ENCODE peak calls at places on chromosomes 6 and 20, in nine cellular contexts. One of them, this sample, is unnamed.
A peak's percentile ranks its signal among the peaks of the same experiment; 100 is the strongest.

GRCh38 chr6:79570129-79570801 is 33.0 kb upstream of the LCA5 start:
- DNase-seq in fibroblast of villous mesenchyme: peak; percentile 17
- DNase-seq in NCI-H2171 treated with DMSO at 0.1 percent for 48 hours: peak; percentile 77
- DNase-seq in ascending aorta: no peak
- DNase-seq in stimulated activated CD8-positive, alpha-beta memory T cell treated with anti-CD3 and anti-CD28 coated beads, Interleukin-12 subunit alpha, Interleukin-12 subunit beta, amount 100 ng/mL, for 4 hours: no peak
- DNase-seq in NCI-H1694: peak; percentile 14
- DNase-seq in HFFc6: peak; percentile 15
- DNase-seq in AG04449: no peak
- DNase-seq in T follicular helper cell: no peak
- DNase-seq in this sample: peak; percentile 53

GRCh38 chr6:12545837-12546658 is 170.5 kb upstream of the PHACTR1 start:
- DNase-seq in T follicular helper cell: no peak
- DNase-seq in ascending aorta: no peak
- DNase-seq in AG04449: no peak
- DNase-seq in fibroblast of villous mesenchyme: peak; percentile 37
- DNase-seq in NCI-H2171 treated with DMSO at 0.1 percent for 48 hours: no peak
- DNase-seq in NCI-H1694: no peak
- DNase-seq in stimulated activated CD8-positive, alpha-beta memory T cell treated with anti-CD3 and anti-CD28 coated beads, Interleukin-12 subunit alpha, Interleukin-12 subunit beta, amount 100 ng/mL, for 4 hours: no peak
- DNase-seq in HFFc6: peak; percentile 70
- DNase-seq in this sample: no peak

GRCh38 chr20:47502271-47502730 is 614 bp downstream of the NCOA3 start:
- DNase-seq in T follicular helper cell: peak; percentile 6
- DNase-seq in HFFc6: no peak
- DNase-seq in NCI-H2171 treated with DMSO at 0.1 percent for 48 hours: peak; percentile 59
- DNase-seq in AG04449: no peak
- DNase-seq in fibroblast of villous mesenchyme: peak; percentile 20
- DNase-seq in ascending aorta: no peak
- DNase-seq in NCI-H1694: no peak
- DNase-seq in stimulated activated CD8-positive, alpha-beta memory T cell treated with anti-CD3 and anti-CD28 coated beads, Interleukin-12 subunit alpha, Interleukin-12 subunit beta, amount 100 ng/mL, for 4 hours: no peak
- DNase-seq in this sample: no peak

GRCh38 chr6:26031595-26032386 is 55.4 kb upstream of the HFE start:
- DNase-seq in ascending aorta: peak; percentile 53
- DNase-seq in NCI-H2171 treated with DMSO at 0.1 percent for 48 hours: peak; percentile 99
- DNase-seq in T follicular helper cell: peak; percentile 84
- DNase-seq in AG04449: no peak
- DNase-seq in HFFc6: peak; percentile 97
- DNase-seq in fibroblast of villous mesenchyme: peak; percentile 98
- DNase-seq in stimulated activated CD8-positive, alpha-beta memory T cell treated with anti-CD3 and anti-CD28 coated beads, Interleukin-12 subunit alpha, Interleukin-12 subunit beta, amount 100 ng/mL, for 4 hours: no peak
- DNase-seq in NCI-H1694: no peak
- DNase-seq in this sample: peak; percentile 79

GRCh38 chr20:54256202-54256601 is 48.3 kb downstream of the PFDN4 start:
- DNase-seq in fibroblast of villous mesenchyme: no peak
- DNase-seq in ascending aorta: no peak
- DNase-seq in NCI-H2171 treated with DMSO at 0.1 percent for 48 hours: no peak
- DNase-seq in AG04449: no peak
- DNase-seq in stimulated activated CD8-positive, alpha-beta memory T cell treated with anti-CD3 and anti-CD28 coated beads, Interleukin-12 subunit alpha, Interleukin-12 subunit beta, amount 100 ng/mL, for 4 hours: no peak
- DNase-seq in T follicular helper cell: no peak
- DNase-seq in NCI-H1694: no peak
- DNase-seq in HFFc6: no peak
- DNase-seq in this sample: no peak

GRCh38 chr6:131061041-131061770 is 1.8 kb downstream of the EPB41L2 start:
- DNase-seq in AG04449: no peak
- DNase-seq in fibroblast of villous mesenchyme: peak; percentile 63
- DNase-seq in NCI-H1694: no peak
- DNase-seq in HFFc6: no peak
- DNase-seq in T follicular helper cell: no peak
- DNase-seq in ascending aorta: no peak
- DNase-seq in stimulated activated CD8-positive, alpha-beta memory T cell treated with anti-CD3 and anti-CD28 coated beads, Interleukin-12 subunit alpha, Interleukin-12 subunit beta, amount 100 ng/mL, for 4 hours: no peak
- DNase-seq in NCI-H2171 treated with DMSO at 0.1 percent for 48 hours: no peak
- DNase-seq in this sample: no peak

GRCh38 chr6:41408576-41408975 is 73.2 kb downstream of the NCR2 start:
- DNase-seq in stimulated activated CD8-positive, alpha-beta memory T cell treated with anti-CD3 and anti-CD28 coated beads, Interleukin-12 subunit alpha, Interleukin-12 subunit beta, amount 100 ng/mL, for 4 hours: no peak
- DNase-seq in T follicular helper cell: no peak
- DNase-seq in fibroblast of villous mesenchyme: no peak
- DNase-seq in NCI-H2171 treated with DMSO at 0.1 percent for 48 hours: no peak
- DNase-seq in HFFc6: no peak
- DNase-seq in AG04449: no peak
- DNase-seq in NCI-H1694: no peak
- DNase-seq in ascending aorta: no peak
- DNase-seq in this sample: no peak

GRCh38 chr6:31736768-31737314 is 511 bp upstream of the CLIC1 start:
- DNase-seq in ascending aorta: no peak
- DNase-seq in stimulated activated CD8-positive, alpha-beta memory T cell treated with anti-CD3 and anti-CD28 coated beads, Interleukin-12 subunit alpha, Interleukin-12 subunit beta, amount 100 ng/mL, for 4 hours: no peak
- DNase-seq in NCI-H1694: no peak
- DNase-seq in T follicular helper cell: no peak
- DNase-seq in AG04449: no peak
- DNase-seq in HFFc6: no peak
- DNase-seq in NCI-H2171 treated with DMSO at 0.1 percent for 48 hours: no peak
- DNase-seq in fibroblast of villous mesenchyme: no peak
- DNase-seq in this sample: no peak

GRCh38 chr6:15443119-15443518 is 197.2 kb downstream of the JARID2 start:
- DNase-seq in NCI-H2171 treated with DMSO at 0.1 percent for 48 hours: no peak
- DNase-seq in fibroblast of villous mesenchyme: peak; percentile 88
- DNase-seq in HFFc6: peak; percentile 79
- DNase-seq in stimulated activated CD8-positive, alpha-beta memory T cell treated with anti-CD3 and anti-CD28 coated beads, Interleukin-12 subunit alpha, Interleukin-12 subunit beta, amount 100 ng/mL, for 4 hours: no peak
- DNase-seq in ascending aorta: no peak
- DNase-seq in AG04449: peak; percentile 63
- DNase-seq in T follicular helper cell: no peak
- DNase-seq in NCI-H1694: no peak
- DNase-seq in this sample: no peak

GRCh38 chr6:132934496-132934895 is 120.1 kb downstream of the RPS12 start:
- DNase-seq in NCI-H2171 treated with DMSO at 0.1 percent for 48 hours: no peak
- DNase-seq in AG04449: no peak
- DNase-seq in HFFc6: no peak
- DNase-seq in ascending aorta: no peak
- DNase-seq in NCI-H1694: no peak
- DNase-seq in fibroblast of villous mesenchyme: no peak
- DNase-seq in T follicular helper cell: no peak
- DNase-seq in stimulated activated CD8-positive, alpha-beta memory T cell treated with anti-CD3 and anti-CD28 coated beads, Interleukin-12 subunit alpha, Interleukin-12 subunit beta, amount 100 ng/mL, for 4 hours: no peak
- DNase-seq in this sample: no peak

GRCh38 chr6:81575446-81575845 is 177.0 kb downstream of the TENT5A start:
- DNase-seq in fibroblast of villous mesenchyme: peak; percentile 96
- DNase-seq in ascending aorta: no peak
- DNase-seq in AG04449: peak; percentile 31
- DNase-seq in NCI-H1694: no peak
- DNase-seq in HFFc6: peak; percentile 30
- DNase-seq in stimulated activated CD8-positive, alpha-beta memory T cell treated with anti-CD3 and anti-CD28 coated beads, Interleukin-12 subunit alpha, Interleukin-12 subunit beta, amount 100 ng/mL, for 4 hours: no peak
- DNase-seq in T follicular helper cell: no peak
- DNase-seq in NCI-H2171 treated with DMSO at 0.1 percent for 48 hours: no peak
- DNase-seq in this sample: no peak

GRCh38 chr20:57080796-57081195 is 185.6 kb downstream of the BMP7 start:
- DNase-seq in stimulated activated CD8-positive, alpha-beta memory T cell treated with anti-CD3 and anti-CD28 coated beads, Interleukin-12 subunit alpha, Interleukin-12 subunit beta, amount 100 ng/mL, for 4 hours: no peak
- DNase-seq in fibroblast of villous mesenchyme: peak; percentile 49
- DNase-seq in HFFc6: peak; percentile 52
- DNase-seq in NCI-H1694: no peak
- DNase-seq in NCI-H2171 treated with DMSO at 0.1 percent for 48 hours: no peak
- DNase-seq in AG04449: no peak
- DNase-seq in ascending aorta: no peak
- DNase-seq in T follicular helper cell: no peak
- DNase-seq in this sample: no peak

GRCh38 chr6:53119772-53120409 is 28.8 kb downstream of the GCM1 start:
- DNase-seq in NCI-H2171 treated with DMSO at 0.1 percent for 48 hours: no peak
- DNase-seq in T follicular helper cell: no peak
- DNase-seq in NCI-H1694: no peak
- DNase-seq in HFFc6: peak; percentile 68
- DNase-seq in fibroblast of villous mesenchyme: peak; percentile 75
- DNase-seq in AG04449: no peak
- DNase-seq in stimulated activated CD8-positive, alpha-beta memory T cell treated with anti-CD3 and anti-CD28 coated beads, Interleukin-12 subunit alpha, Interleukin-12 subunit beta, amount 100 ng/mL, for 4 hours: no peak
- DNase-seq in ascending aorta: no peak
- DNase-seq in this sample: no peak

GRCh38 chr6:20400476-20401402 is 940 bp upstream of the E2F3 start:
- DNase-seq in HFFc6: peak; percentile 4
- DNase-seq in fibroblast of villous mesenchyme: peak; percentile 54
- DNase-seq in NCI-H2171 treated with DMSO at 0.1 percent for 48 hours: peak; percentile 96
- DNase-seq in T follicular helper cell: peak; percentile 24
- DNase-seq in ascending aorta: peak; percentile 23
- DNase-seq in AG04449: no peak
- DNase-seq in NCI-H1694: peak; percentile 78
- DNase-seq in stimulated activated CD8-positive, alpha-beta memory T cell treated with anti-CD3 and anti-CD28 coated beads, Interleukin-12 subunit alpha, Interleukin-12 subunit beta, amount 100 ng/mL, for 4 hours: peak; percentile 6
- DNase-seq in this sample: peak; percentile 89

GRCh38 chr20:58717278-58718091 is 24.9 kb downstream of the NPEPL1 start:
- DNase-seq in stimulated activated CD8-positive, alpha-beta memory T cell treated with anti-CD3 and anti-CD28 coated beads, Interleukin-12 subunit alpha, Interleukin-12 subunit beta, amount 100 ng/mL, for 4 hours: no peak
- DNase-seq in HFFc6: no peak
- DNase-seq in AG04449: no peak
- DNase-seq in NCI-H1694: no peak
- DNase-seq in T follicular helper cell: no peak
- DNase-seq in fibroblast of villous mesenchyme: no peak
- DNase-seq in ascending aorta: no peak
- DNase-seq in NCI-H2171 treated with DMSO at 0.1 percent for 48 hours: no peak
- DNase-seq in this sample: no peak

GRCh38 chr20:57458400-57459160 is 66.4 kb downstream of the CTCFL start:
- DNase-seq in ascending aorta: no peak
- DNase-seq in NCI-H2171 treated with DMSO at 0.1 percent for 48 hours: no peak
- DNase-seq in T follicular helper cell: no peak
- DNase-seq in HFFc6: no peak
- DNase-seq in NCI-H1694: no peak
- DNase-seq in fibroblast of villous mesenchyme: no peak
- DNase-seq in stimulated activated CD8-positive, alpha-beta memory T cell treated with anti-CD3 and anti-CD28 coated beads, Interleukin-12 subunit alpha, Interleukin-12 subunit beta, amount 100 ng/mL, for 4 hours: no peak
- DNase-seq in AG04449: no peak
- DNase-seq in this sample: peak; percentile 2

GRCh38 chr6:26020983-26021349 is 58.4 kb downstream of the TRIM38 start:
- DNase-seq in NCI-H2171 treated with DMSO at 0.1 percent for 48 hours: no peak
- DNase-seq in HFFc6: no peak
- DNase-seq in ascending aorta: no peak
- DNase-seq in NCI-H1694: no peak
- DNase-seq in AG04449: no peak
- DNase-seq in T follicular helper cell: no peak
- DNase-seq in fibroblast of villous mesenchyme: peak; percentile 77
- DNase-seq in stimulated activated CD8-positive, alpha-beta memory T cell treated with anti-CD3 and anti-CD28 coated beads, Interleukin-12 subunit alpha, Interleukin-12 subunit beta, amount 100 ng/mL, for 4 hours: no peak
- DNase-seq in this sample: no peak

GRCh38 chr6:88662163-88662580 is 301.2 kb downstream of the RNGTT start:
- DNase-seq in stimulated activated CD8-positive, alpha-beta memory T cell treated with anti-CD3 and anti-CD28 coated beads, Interleukin-12 subunit alpha, Interleukin-12 subunit beta, amount 100 ng/mL, for 4 hours: no peak
- DNase-seq in NCI-H2171 treated with DMSO at 0.1 percent for 48 hours: peak; percentile 71
- DNase-seq in HFFc6: no peak
- DNase-seq in NCI-H1694: no peak
- DNase-seq in AG04449: no peak
- DNase-seq in T follicular helper cell: no peak
- DNase-seq in fibroblast of villous mesenchyme: no peak
- DNase-seq in ascending aorta: no peak
- DNase-seq in this sample: no peak

GRCh38 chr20:22381812-22382416 is 202.5 kb downstream of the FOXA2 start:
- DNase-seq in ascending aorta: no peak
- DNase-seq in AG04449: no peak
- DNase-seq in NCI-H2171 treated with DMSO at 0.1 percent for 48 hours: no peak
- DNase-seq in fibroblast of villous mesenchyme: no peak
- DNase-seq in NCI-H1694: no peak
- DNase-seq in stimulated activated CD8-positive, alpha-beta memory T cell treated with anti-CD3 and anti-CD28 coated beads, Interleukin-12 subunit alpha, Interleukin-12 subunit beta, amount 100 ng/mL, for 4 hours: no peak
- DNase-seq in HFFc6: no peak
- DNase-seq in T follicular helper cell: no peak
- DNase-seq in this sample: no peak

GRCh38 chr20:54123587-54124180 is 50.1 kb downstream of the CYP24A1 start:
- DNase-seq in HFFc6: peak; percentile 97
- DNase-seq in T follicular helper cell: no peak
- DNase-seq in stimulated activated CD8-positive, alpha-beta memory T cell treated with anti-CD3 and anti-CD28 coated beads, Interleukin-12 subunit alpha, Interleukin-12 subunit beta, amount 100 ng/mL, for 4 hours: no peak
- DNase-seq in NCI-H2171 treated with DMSO at 0.1 percent for 48 hours: peak; percentile 90
- DNase-seq in ascending aorta: no peak
- DNase-seq in fibroblast of villous mesenchyme: peak; percentile 92
- DNase-seq in AG04449: peak; percentile 87
- DNase-seq in NCI-H1694: no peak
- DNase-seq in this sample: no peak

GRCh38 chr6:131029661-131030297 is 33.3 kb downstream of the EPB41L2 start:
- DNase-seq in fibroblast of villous mesenchyme: peak; percentile 49
- DNase-seq in T follicular helper cell: no peak
- DNase-seq in HFFc6: peak; percentile 25
- DNase-seq in NCI-H2171 treated with DMSO at 0.1 percent for 48 hours: no peak
- DNase-seq in stimulated activated CD8-positive, alpha-beta memory T cell treated with anti-CD3 and anti-CD28 coated beads, Interleukin-12 subunit alpha, Interleukin-12 subunit beta, amount 100 ng/mL, for 4 hours: no peak
- DNase-seq in ascending aorta: no peak
- DNase-seq in AG04449: no peak
- DNase-seq in NCI-H1694: no peak
- DNase-seq in this sample: no peak

GRCh38 chr6:3341467-3341866 is 82.7 kb downstream of the PSMG4 start:
- DNase-seq in NCI-H2171 treated with DMSO at 0.1 percent for 48 hours: no peak
- DNase-seq in fibroblast of villous mesenchyme: peak; percentile 43
- DNase-seq in AG04449: peak; percentile 56
- DNase-seq in NCI-H1694: no peak
- DNase-seq in HFFc6: no peak
- DNase-seq in T follicular helper cell: no peak
- DNase-seq in stimulated activated CD8-positive, alpha-beta memory T cell treated with anti-CD3 and anti-CD28 coated beads, Interleukin-12 subunit alpha, Interleukin-12 subunit beta, amount 100 ng/mL, for 4 hours: no peak
- DNase-seq in ascending aorta: no peak
- DNase-seq in this sample: no peak

GRCh38 chr20:47487175-47487917 is 14.3 kb upstream of the NCOA3 start:
- DNase-seq in NCI-H2171 treated with DMSO at 0.1 percent for 48 hours: no peak
- DNase-seq in stimulated activated CD8-positive, alpha-beta memory T cell treated with anti-CD3 and anti-CD28 coated beads, Interleukin-12 subunit alpha, Interleukin-12 subunit beta, amount 100 ng/mL, for 4 hours: peak; percentile 46
- DNase-seq in T follicular helper cell: peak; percentile 12
- DNase-seq in HFFc6: no peak
- DNase-seq in fibroblast of villous mesenchyme: peak; percentile 52
- DNase-seq in NCI-H1694: no peak
- DNase-seq in ascending aorta: no peak
- DNase-seq in AG04449: no peak
- DNase-seq in this sample: no peak

GRCh38 chr20:62381202-62381797 is 5.6 kb upstream of the RPS21 start:
- DNase-seq in HFFc6: no peak
- DNase-seq in ascending aorta: no peak
- DNase-seq in stimulated activated CD8-positive, alpha-beta memory T cell treated with anti-CD3 and anti-CD28 coated beads, Interleukin-12 subunit alpha, Interleukin-12 subunit beta, amount 100 ng/mL, for 4 hours: no peak
- DNase-seq in NCI-H1694: no peak
- DNase-seq in T follicular helper cell: no peak
- DNase-seq in AG04449: no peak
- DNase-seq in fibroblast of villous mesenchyme: peak; percentile 50
- DNase-seq in NCI-H2171 treated with DMSO at 0.1 percent for 48 hours: no peak
- DNase-seq in this sample: no peak

GRCh38 chr20:41411458-41411857 is 44.8 kb upstream of the EMILIN3 start:
- DNase-seq in NCI-H1694: no peak
- DNase-seq in AG04449: no peak
- DNase-seq in HFFc6: peak; percentile 70
- DNase-seq in NCI-H2171 treated with DMSO at 0.1 percent for 48 hours: no peak
- DNase-seq in fibroblast of villous mesenchyme: peak; percentile 54
- DNase-seq in stimulated activated CD8-positive, alpha-beta memory T cell treated with anti-CD3 and anti-CD28 coated beads, Interleukin-12 subunit alpha, Interleukin-12 subunit beta, amount 100 ng/mL, for 4 hours: no peak
- DNase-seq in T follicular helper cell: no peak
- DNase-seq in ascending aorta: no peak
- DNase-seq in this sample: no peak

GRCh38 chr6:128990349-128990748 is 107.4 kb downstream of the LAMA2 start:
- DNase-seq in fibroblast of villous mesenchyme: no peak
- DNase-seq in NCI-H1694: no peak
- DNase-seq in T follicular helper cell: no peak
- DNase-seq in ascending aorta: no peak
- DNase-seq in stimulated activated CD8-positive, alpha-beta memory T cell treated with anti-CD3 and anti-CD28 coated beads, Interleukin-12 subunit alpha, Interleukin-12 subunit beta, amount 100 ng/mL, for 4 hours: no peak
- DNase-seq in NCI-H2171 treated with DMSO at 0.1 percent for 48 hours: no peak
- DNase-seq in AG04449: no peak
- DNase-seq in HFFc6: no peak
- DNase-seq in this sample: no peak

GRCh38 chr6:110490110-110490509 is 13.7 kb upstream of the SLC22A16 start:
- DNase-seq in T follicular helper cell: no peak
- DNase-seq in fibroblast of villous mesenchyme: no peak
- DNase-seq in ascending aorta: no peak
- DNase-seq in AG04449: no peak
- DNase-seq in NCI-H1694: no peak
- DNase-seq in HFFc6: no peak
- DNase-seq in NCI-H2171 treated with DMSO at 0.1 percent for 48 hours: peak; percentile 23
- DNase-seq in stimulated activated CD8-positive, alpha-beta memory T cell treated with anti-CD3 and anti-CD28 coated beads, Interleukin-12 subunit alpha, Interleukin-12 subunit beta, amount 100 ng/mL, for 4 hours: no peak
- DNase-seq in this sample: no peak

This sample was measured in NCI-H446 treated with DMSO at 0.1 percent for 48 hours.